ENCODE peak calls at places on chromosome 3, in five cellular contexts. One of them, this sample, is unnamed.

GRCh38 chr3:18079739-18080138 is 337.3 kb upstream of the TBC1D5 start:
- DNase-seq in WTC11: no peak
- DNase-seq in A549: no peak
- DNase-seq in K562: peak; percentile 47
- DNase-seq in NB4: peak; percentile 85
- DNase-seq in this sample: no peak

GRCh38 chr3:38528457-38528856 is 32.3 kb downstream of the EXOG start:
- DNase-seq in WTC11: peak; percentile 53
- DNase-seq in A549: peak; percentile 44
- DNase-seq in K562: no peak
- DNase-seq in NB4: peak; percentile 38
- DNase-seq in this sample: no peak

GRCh38 chr3:158802399-158803023 is 657 bp downstream of the MFSD1 start:
- DNase-seq in WTC11: no peak
- DNase-seq in A549: no peak
- DNase-seq in K562: peak; percentile 52
- DNase-seq in NB4: peak; percentile 79
- DNase-seq in this sample: no peak

GRCh38 chr3:71520186-71521020 is 63.1 kb downstream of the FOXP1 start:
- DNase-seq in WTC11: no peak
- DNase-seq in A549: no peak
- DNase-seq in K562: peak; percentile 24
- DNase-seq in NB4: no peak
- DNase-seq in this sample: no peak

GRCh38 chr3:61451841-61452240 is 109.5 kb upstream of the PTPRG start:
- DNase-seq in WTC11: no peak
- DNase-seq in A549: no peak
- DNase-seq in K562: no peak
- DNase-seq in NB4: no peak
- DNase-seq in this sample: no peak

GRCh38 chr3:107524214-107525100 is 1.7 kb downstream of the BBX start:
- DNase-seq in WTC11: peak; percentile 41
- DNase-seq in A549: peak; percentile 54
- DNase-seq in K562: peak; percentile 64
- DNase-seq in NB4: peak; percentile 56
- DNase-seq in this sample: peak; percentile 59

GRCh38 chr3:189827108-189827507 is 195.9 kb downstream of the TP63 start:
- DNase-seq in WTC11: no peak
- DNase-seq in A549: no peak
- DNase-seq in K562: no peak
- DNase-seq in NB4: no peak
- DNase-seq in this sample: no peak

GRCh38 chr3:43177092-43177491 is 71.2 kb upstream of the POMGNT2 start:
- DNase-seq in WTC11: no peak
- DNase-seq in A549: no peak
- DNase-seq in K562: no peak
- DNase-seq in NB4: no peak
- DNase-seq in this sample: no peak

GRCh38 chr3:139285691-139286090 is 58.1 kb upstream of the MRPS22 start:
- DNase-seq in WTC11: no peak
- DNase-seq in A549: no peak
- DNase-seq in K562: no peak
- DNase-seq in NB4: no peak
- DNase-seq in this sample: no peak

GRCh38 chr3:184751204-184751809 is 39.4 kb upstream of the MAGEF1 start:
- DNase-seq in WTC11: no peak
- DNase-seq in A549: no peak
- DNase-seq in K562: no peak
- DNase-seq in NB4: no peak
- DNase-seq in this sample: no peak

GRCh38 chr3:120349819-120350125 is 618 bp upstream of the LRRC58 start:
- DNase-seq in WTC11: no peak
- DNase-seq in A549: no peak
- DNase-seq in K562: no peak
- DNase-seq in NB4: no peak
- DNase-seq in this sample: no peak

GRCh38 chr3:18556001-18556408 is 130.9 kb upstream of the SATB1 start:
- DNase-seq in WTC11: no peak
- DNase-seq in A549: no peak
- DNase-seq in K562: no peak
- DNase-seq in NB4: no peak
- DNase-seq in this sample: no peak

GRCh38 chr3:8632402-8633237 is 12.0 kb downstream of the SSUH2 start:
- DNase-seq in WTC11: no peak
- DNase-seq in A549: no peak
- DNase-seq in K562: no peak
- DNase-seq in NB4: no peak
- DNase-seq in this sample: no peak

GRCh38 chr3:8538904-8539303 is 37.3 kb downstream of the LMCD1 start:
- DNase-seq in WTC11: no peak
- DNase-seq in A549: no peak
- DNase-seq in K562: no peak
- DNase-seq in NB4: no peak
- DNase-seq in this sample: no peak

GRCh38 chr3:156509209-156510174 is 45.4 kb downstream of the SSR3 start:
- DNase-seq in WTC11: no peak
- DNase-seq in A549: peak; percentile 51
- DNase-seq in K562: peak; percentile 57
- DNase-seq in NB4: peak; percentile 59
- DNase-seq in this sample: peak; percentile 80

GRCh38 chr3:69671082-69671952 is 67.9 kb upstream of the MITF start:
- DNase-seq in WTC11: no peak
- DNase-seq in A549: peak; percentile 42
- DNase-seq in K562: peak; percentile 50
- DNase-seq in NB4: peak; percentile 37
- DNase-seq in this sample: peak; percentile 62

GRCh38 chr3:29823233-29823632 is 542.4 kb downstream of the RBMS3 start:
- DNase-seq in WTC11: no peak
- DNase-seq in A549: no peak
- DNase-seq in K562: no peak
- DNase-seq in NB4: no peak
- DNase-seq in this sample: no peak

GRCh38 chr3:10453764-10454163 is 51.6 kb downstream of the ATP2B2 start:
- DNase-seq in WTC11: no peak
- DNase-seq in A549: no peak
- DNase-seq in K562: no peak
- DNase-seq in NB4: no peak
- DNase-seq in this sample: no peak

GRCh38 chr3:123444744-123445143 is 4.1 kb downstream of the ADCY5 start:
- DNase-seq in WTC11: no peak
- DNase-seq in A549: no peak
- DNase-seq in K562: no peak
- DNase-seq in NB4: no peak
- DNase-seq in this sample: no peak

GRCh38 chr3:58092516-58092915 is 84.3 kb downstream of the FLNB start:
- DNase-seq in WTC11: no peak
- DNase-seq in A549: no peak
- DNase-seq in K562: no peak
- DNase-seq in NB4: no peak
- DNase-seq in this sample: no peak

DNA sequence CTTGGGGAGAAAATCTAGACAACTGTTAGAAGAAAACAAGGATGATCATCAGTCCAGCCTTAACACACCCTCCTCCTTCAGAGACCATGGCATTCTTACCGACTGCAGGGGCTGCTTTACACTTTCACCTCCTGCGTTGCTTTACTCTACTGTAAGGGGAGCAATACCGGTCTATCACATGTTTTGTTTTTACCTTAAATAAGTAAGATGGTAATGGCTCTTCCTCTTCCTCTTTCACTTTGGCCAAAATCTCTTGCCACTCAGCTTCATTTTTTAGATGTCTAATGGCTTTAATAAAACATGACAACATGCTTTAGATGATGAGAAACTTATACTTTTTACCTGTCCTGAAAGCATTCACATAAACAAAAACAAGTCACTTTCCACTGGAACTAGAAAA is 33.4 kb upstream of the STIMATE start:
- DNase-seq in WTC11: no peak
- DNase-seq in A549: no peak
- DNase-seq in K562: no peak
- DNase-seq in NB4: no peak
- DNase-seq in this sample: no peak
- TF ChIP-seq MAX in WTC11: no peak
- TF ChIP-seq MAX in A549: no peak
- TF ChIP-seq MAX in K562: no peak
- TF ChIP-seq MAX in NB4: no peak
- TF ChIP-seq MAX in this sample: no peak

DNA sequence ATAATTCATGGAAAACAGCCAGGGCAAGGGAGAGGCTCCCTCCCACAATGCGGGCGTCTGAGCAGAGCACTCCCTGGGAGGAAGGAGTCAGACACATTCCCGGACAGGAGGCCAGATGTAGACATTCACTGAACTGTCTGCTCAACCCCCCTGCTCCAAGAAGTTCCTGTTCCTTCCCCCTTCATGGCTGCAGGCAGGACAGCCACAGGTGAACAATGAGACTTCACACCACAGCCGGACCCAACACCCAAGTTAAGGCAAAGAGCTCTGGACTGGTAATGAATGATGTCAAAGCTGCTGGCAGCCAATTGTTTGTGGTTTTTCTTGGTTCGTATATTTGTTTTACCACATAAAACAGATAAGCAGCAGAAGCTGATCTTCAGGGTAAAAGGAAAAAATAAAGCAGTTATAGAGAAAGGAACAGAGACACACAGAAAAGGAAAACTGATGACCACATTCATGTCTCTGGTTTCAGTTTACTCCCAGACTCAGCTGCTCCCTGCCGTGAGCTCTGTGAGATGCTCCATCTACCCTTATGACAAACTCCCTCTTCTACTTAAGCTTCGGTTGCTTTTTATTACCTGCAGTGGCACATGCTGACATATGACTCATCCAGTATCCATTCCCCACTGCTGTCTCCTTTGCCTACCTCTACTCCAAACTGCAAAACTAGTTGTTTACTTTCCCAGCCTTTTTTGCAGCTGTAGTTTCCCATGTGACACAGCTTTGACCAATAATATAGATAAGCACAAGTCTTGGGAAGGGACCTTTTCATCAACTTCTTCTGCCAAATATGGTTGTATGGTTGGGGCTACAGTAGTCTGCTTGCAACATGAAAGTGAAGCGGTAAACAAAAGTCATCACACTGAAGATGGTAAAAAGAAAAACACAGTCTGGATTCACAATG is 33.1 kb downstream of the DZIP1L start:
- DNase-seq in WTC11: no peak
- DNase-seq in A549: peak; percentile 70
- DNase-seq in K562: no peak
- DNase-seq in NB4: peak; percentile 33
- DNase-seq in this sample: no peak
- TF ChIP-seq MAX in WTC11: no peak
- TF ChIP-seq MAX in A549: peak; percentile 70
- TF ChIP-seq MAX in K562: no peak
- TF ChIP-seq MAX in NB4: no peak
- TF ChIP-seq MAX in this sample: no peak

DNA sequence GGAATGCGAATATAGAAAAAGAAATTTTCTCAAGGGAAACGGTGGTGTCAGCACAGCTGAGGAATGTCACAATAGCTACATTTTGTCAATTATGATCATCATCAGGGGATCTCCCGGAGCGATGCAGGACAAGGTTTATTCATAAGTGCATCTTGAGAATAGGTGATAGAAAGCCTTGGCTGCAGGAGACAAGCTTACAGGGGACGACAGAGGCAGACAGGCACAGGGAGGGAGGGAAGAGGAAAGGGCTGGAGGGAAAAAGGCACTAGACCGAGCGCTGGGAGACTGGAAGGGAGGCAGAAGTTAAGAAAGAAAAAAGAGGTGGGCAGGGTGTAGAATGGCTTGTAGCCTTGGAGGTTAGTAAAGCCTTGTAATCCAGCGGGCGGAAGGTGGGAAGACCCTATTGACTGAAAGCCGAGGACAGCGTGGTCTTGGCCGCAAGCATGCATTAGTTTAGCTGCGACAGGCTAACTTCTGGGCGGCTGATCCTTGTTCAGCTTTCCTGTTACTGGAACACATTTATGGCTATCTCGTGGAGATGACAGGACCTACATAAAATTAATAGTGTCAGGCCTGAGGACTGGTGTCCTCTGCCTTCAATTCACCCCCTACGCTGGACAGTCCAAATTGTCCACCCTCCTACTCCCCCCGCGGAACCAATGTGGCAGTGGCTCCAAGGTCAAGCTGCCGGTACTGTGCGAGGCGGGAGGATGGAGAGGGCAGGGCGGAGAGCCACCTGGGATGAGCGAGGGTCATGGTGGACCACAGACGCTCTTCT is 1.5 kb upstream of the NECTIN3 start:
- DNase-seq in WTC11: no peak
- DNase-seq in A549: no peak
- DNase-seq in K562: no peak
- DNase-seq in NB4: no peak
- DNase-seq in this sample: no peak
- TF ChIP-seq MAX in WTC11: no peak
- TF ChIP-seq MAX in A549: no peak
- TF ChIP-seq MAX in K562: no peak
- TF ChIP-seq MAX in NB4: no peak
- TF ChIP-seq MAX in this sample: no peak

DNA sequence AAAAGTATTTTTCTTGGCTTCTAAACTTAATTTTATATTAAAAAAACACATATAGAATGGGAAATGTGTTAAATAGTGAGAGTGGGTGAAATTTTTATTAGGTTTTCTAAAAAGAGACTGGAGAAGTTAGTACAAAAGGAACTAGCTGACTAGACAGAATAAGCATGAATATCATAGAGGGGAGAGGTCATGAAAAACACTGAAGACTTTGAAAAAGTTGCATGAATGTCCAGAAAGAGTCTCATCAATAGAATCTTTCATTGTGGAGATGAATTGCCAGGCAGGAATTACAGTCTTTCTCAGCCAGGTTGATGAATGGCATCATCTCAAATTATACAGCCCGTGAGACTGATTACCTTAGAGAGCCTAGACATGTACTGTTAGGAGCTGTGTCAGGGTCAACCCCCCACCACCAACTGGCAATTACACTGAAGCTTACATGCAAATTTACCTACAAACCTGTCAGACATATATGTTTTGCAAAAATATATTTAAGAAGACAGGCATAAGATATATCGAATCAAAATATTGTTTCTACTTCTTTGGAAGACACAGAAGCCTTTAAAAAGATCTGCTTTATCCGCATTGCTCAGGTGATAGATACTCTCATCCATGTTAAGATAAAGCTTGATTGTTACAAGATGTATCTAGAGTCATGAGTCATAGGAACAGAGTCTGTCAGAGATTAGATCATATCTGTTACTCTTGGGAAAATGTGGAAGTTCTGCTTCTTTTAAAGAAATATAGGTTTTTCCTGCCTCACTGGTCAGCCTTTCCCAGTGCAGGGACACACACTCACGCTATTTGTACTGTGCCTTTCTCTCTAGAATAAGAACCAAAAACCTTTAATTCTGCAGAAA is 34.8 kb upstream of the PFN2 start:
- DNase-seq in WTC11: no peak
- DNase-seq in A549: no peak
- DNase-seq in K562: no peak
- DNase-seq in NB4: peak; percentile 2
- DNase-seq in this sample: no peak
- TF ChIP-seq MAX in WTC11: no peak
- TF ChIP-seq MAX in A549: no peak
- TF ChIP-seq MAX in K562: no peak
- TF ChIP-seq MAX in NB4: no peak
- TF ChIP-seq MAX in this sample: no peak